ENCODE peak calls at places on chromosomes 7 and 10, in seven cellular contexts. H is HCT116, L is A549, W is IMR-90, J is GM12878, D is H1, E is K562. Q is an unnamed sample.

GRCh38 chr10:101287922-101288638 is 58.8 kb upstream of the LBX1 start:
- DNase-seq in H (peak), E (peak), W (peak), L (peak), J (no peak), D (no peak), Q (peak)

GRCh38 chr10:77970869-77971803 is 44.6 kb upstream of the DLG5 start:
- DNase-seq in L (peak), J (no peak), H (no peak), D (no peak), E (peak), W (peak), Q (peak)

GRCh38 chr7:120060875-120061274 is 212.1 kb upstream of the KCND2 start:
- DNase-seq in D (no peak), H (no peak), J (no peak), L (no peak), E (no peak), W (no peak), Q (no peak)

GRCh38 chr10:79127151-79127961 is 58.6 kb downstream of the ZMIZ1 start:
- DNase-seq in E (peak), H (peak), D (peak), L (peak), J (no peak), W (peak), Q (peak)

GRCh38 chr7:27078616-27079233 is 17.1 kb downstream of the HOXA1 start:
- DNase-seq in L (no peak), H (no peak), J (no peak), D (no peak), W (peak), E (no peak), Q (no peak)

GRCh38 chr10:101297901-101298451 is 56.0 kb upstream of the BTRC start:
- DNase-seq in L (peak), E (peak), D (peak), J (no peak), W (peak), H (peak), Q (no peak)

GRCh38 chr10:70265032-70265689 is 18.6 kb downstream of the NPFFR1 start:
- DNase-seq in W (no peak), J (no peak), D (peak), E (peak), H (peak), L (no peak), Q (peak)

GRCh38 chr10:71600856-71601255 is 118.7 kb downstream of the C10orf105 start:
- DNase-seq in H (no peak), E (no peak), L (no peak), D (no peak), J (no peak), W (peak), Q (no peak)

GRCh38 chr7:32890010-32890552 is 1.5 kb downstream of the KBTBD2 start:
- DNase-seq in W (peak), H (no peak), L (no peak), D (no peak), E (no peak), J (no peak), Q (peak)

GRCh38 chr10:77716943-77717735 is 79.5 kb upstream of the KCNMA1 start:
- DNase-seq in L (no peak), E (no peak), D (no peak), H (no peak), W (peak), J (no peak), Q (no peak)

GRCh38 chr10:23326541-23327307 is 17.9 kb downstream of the C10orf67 start:
- DNase-seq in L (no peak), H (no peak), W (no peak), D (no peak), E (no peak), J (no peak), Q (no peak)

GRCh38 chr10:77756319-77757232 is 119.0 kb upstream of the KCNMA1 start:
- DNase-seq in D (peak), E (peak), L (peak), H (peak), J (no peak), W (peak), Q (peak)

GRCh38 chr10:50419756-50420155 is 168.4 kb upstream of the ASAH2 start:
- DNase-seq in J (no peak), W (no peak), H (no peak), E (no peak), D (no peak), L (no peak), Q (no peak)

GRCh38 chr7:131606346-131607290 is 50.2 kb upstream of the PODXL start:
- DNase-seq in J (no peak), W (no peak), E (no peak), L (no peak), H (no peak), D (no peak), Q (no peak)

GRCh38 chr7:147510913-147511312 is 1079.7 kb upstream of the C7orf33 start:
- DNase-seq in H (no peak), L (no peak), D (no peak), W (peak), J (no peak), E (no peak), Q (no peak)

GRCh38 chr7:107668296-107668695 is 7.7 kb downstream of the SLC26A4 start:
- DNase-seq in W (no peak), H (no peak), D (no peak), J (no peak), L (no peak), E (no peak), Q (no peak)

GRCh38 chr7:7157177-7157886 is 25.0 kb upstream of the C1GALT1 start:
- DNase-seq in W (peak), E (peak), L (no peak), D (no peak), H (no peak), J (peak), Q (no peak)

GRCh38 chr7:158161194-158161593 is 426.4 kb downstream of the PTPRN2 start:
- DNase-seq in W (no peak), D (no peak), H (no peak), L (no peak), E (no peak), J (no peak), Q (peak)

GRCh38 chr10:11336703-11337102 is 274.7 kb downstream of the USP6NL start:
- DNase-seq in D (no peak), J (no peak), L (no peak), W (no peak), H (no peak), E (no peak), Q (peak)

GRCh38 chr10:32970910-32971309 is 12.9 kb upstream of the ITGB1 start:
- DNase-seq in J (no peak), W (no peak), D (no peak), L (no peak), H (no peak), E (no peak), Q (no peak)

GRCh38 chr7:893686-894085 is 17.3 kb downstream of the GET4 start:
- DNase-seq in D (no peak), J (no peak), E (no peak), W (no peak), H (no peak), L (no peak), Q (no peak)

GRCh38 chr7:65379318-65379717 is 5.7 kb downstream of the ZNF92 start:
- DNase-seq in L (no peak), W (peak), H (no peak), J (no peak), E (no peak), D (no peak), Q (peak)

GRCh38 chr10:67438605-67439258 is 257.3 kb downstream of the CTNNA3 start:
- DNase-seq in J (no peak), D (no peak), L (no peak), E (no peak), H (no peak), W (no peak), Q (no peak)

GRCh38 chr7:157550300-157551275 is 213.8 kb downstream of the DNAJB6 start:
- DNase-seq in E (no peak), W (no peak), J (no peak), L (no peak), H (no peak), D (no peak), Q (no peak)

GRCh38 chr7:89170628-89171027 is 375.1 kb upstream of the TEX47 start:
- DNase-seq in D (no peak), W (no peak), L (no peak), E (no peak), J (no peak), H (no peak), Q (no peak)
- TF ChIP-seq CEBPB in D (no peak), W (no peak), L (no peak), E (no peak), J (no peak), H (no peak), Q (no peak)

GRCh38 chr10:31395695-31396094 is 76.7 kb downstream of the ZEB1 start:
- DNase-seq in H (no peak), J (no peak), W (no peak), D (no peak), E (no peak), L (no peak), Q (no peak)
- TF ChIP-seq CEBPB in H (no peak), J (no peak), W (no peak), D (no peak), E (no peak), L (no peak), Q (no peak)

GRCh38 chr7:102874166-102874829 is 38.5 kb upstream of the LRRC17 start:
- DNase-seq in H (peak), D (no peak), E (no peak), W (peak), L (peak), J (peak), Q (peak)
- TF ChIP-seq CEBPB in H (peak), D (no peak), E (no peak), W (peak), L (peak), J (no peak), Q (no peak)

GRCh38 chr10:84944187-84944586 is 615.8 kb downstream of the CCSER2 start:
- DNase-seq in L (no peak), E (no peak), H (no peak), J (no peak), D (no peak), W (no peak), Q (no peak)

GRCh38 chr10:84943541-84943940 is 615.2 kb downstream of the CCSER2 start:
- DNase-seq in W (no peak), E (no peak), H (no peak), L (no peak), D (no peak), J (no peak), Q (no peak)

GRCh38 chr10:84946984-84947383 is 618.6 kb downstream of the CCSER2 start:
- DNase-seq in E (no peak), D (no peak), L (no peak), J (no peak), H (no peak), W (no peak), Q (no peak)

GRCh38 chr10:84948644-84949043 is 620.3 kb downstream of the CCSER2 start:
- DNase-seq in W (no peak), L (no peak), H (no peak), J (no peak), E (no peak), D (no peak), Q (no peak)
- TF ChIP-seq CEBPB in W (no peak), L (no peak), H (no peak), J (no peak), E (no peak), D (no peak), Q (no peak)

GRCh38 chr7:128910569-128910945 is at the start of gene KCP:
- DNase-seq in W (no peak), L (no peak), E (peak), H (no peak), D (no peak), J (no peak), Q (no peak)
- TF ChIP-seq CEBPB in W (no peak), L (no peak), E (no peak), H (no peak), D (no peak), J (no peak), Q (no peak)

GRCh38 chr7:4028221-4028620 is 653.9 kb upstream of the FOXK1 start:
- DNase-seq in L (no peak), J (no peak), W (no peak), D (no peak), E (no peak), H (no peak), Q (no peak)
- TF ChIP-seq CEBPB in L (no peak), J (no peak), W (no peak), D (no peak), E (no peak), H (no peak), Q (no peak)

GRCh38 chr10:96507044-96507443 is 6.7 kb downstream of the TLL2 start:
- DNase-seq in L (no peak), E (no peak), D (no peak), W (no peak), H (no peak), J (no peak), Q (no peak)

GRCh38 chr10:96502561-96503267 is 11.0 kb downstream of the TLL2 start:
- DNase-seq in J (no peak), W (no peak), E (no peak), L (no peak), D (no peak), H (no peak), Q (no peak)

GRCh38 chr10:96501985-96502384 is 11.7 kb downstream of the TLL2 start:
- DNase-seq in E (no peak), W (no peak), H (peak), J (no peak), D (no peak), L (no peak), Q (peak)

GRCh38 chr10:96509017-96509641 is 4.6 kb downstream of the TLL2 start:
- DNase-seq in W (peak), D (peak), H (no peak), J (no peak), L (no peak), E (no peak), Q (no peak)

GRCh38 chr10:96505150-96506136 is 8.3 kb downstream of the TLL2 start:
- DNase-seq in J (no peak), E (no peak), W (no peak), L (no peak), H (no peak), D (no peak), Q (no peak)
- TF ChIP-seq CEBPB in J (no peak), E (no peak), W (no peak), L (no peak), H (no peak), D (no peak), Q (no peak)

GRCh38 chr7:77266162-77266807 is 66.7 kb upstream of the FGL2 start:
- DNase-seq in L (no peak), J (peak), W (peak), D (no peak), E (no peak), H (no peak), Q (no peak)

GRCh38 chr7:77270081-77270480 is 70.5 kb upstream of the FGL2 start:
- DNase-seq in E (no peak), L (no peak), W (no peak), H (no peak), J (no peak), D (no peak), Q (no peak)

GRCh38 chr7:77269360-77270075 is 69.9 kb upstream of the FGL2 start:
- DNase-seq in D (no peak), L (no peak), E (no peak), H (no peak), W (peak), J (peak), Q (no peak)

GRCh38 chr7:77276120-77276519 is 76.5 kb upstream of the FGL2 start:
- DNase-seq in J (no peak), L (no peak), D (no peak), E (no peak), W (peak), H (no peak), Q (no peak)

GRCh38 chr7:77271766-77272165 is 72.1 kb upstream of the FGL2 start:
- DNase-seq in W (no peak), J (no peak), H (no peak), L (no peak), D (no peak), E (no peak), Q (no peak)
- TF ChIP-seq CEBPB in W (no peak), J (no peak), H (no peak), L (no peak), D (no peak), E (no peak), Q (no peak)

GRCh38 chr7:50739744-50740455 is 42.8 kb downstream of the GRB10 start:
- DNase-seq in J (no peak), H (no peak), E (no peak), L (no peak), W (no peak), D (no peak), Q (no peak)
- TF ChIP-seq CEBPB in J (no peak), H (no peak), E (no peak), L (no peak), W (no peak), D (no peak), Q (no peak)

GRCh38 chr10:119336599-119336998 is 129.2 kb downstream of the GRK5 start:
- DNase-seq in L (no peak), W (no peak), H (no peak), E (no peak), D (no peak), J (no peak), Q (no peak)
- TF ChIP-seq CEBPB in L (no peak), W (no peak), H (no peak), E (no peak), D (no peak), J (no peak), Q (no peak)